ENCODE peak calls at places on chromosomes 6 and 20, in six cellular contexts. M is mucosa of descending colon; X is activated B cell treated with CpG ODN at 0.5 μM for 24 hours; Q is HuH-7; V is neural crest cell; B is effector memory CD4-positive, alpha-beta T cell. W is an unnamed sample.
A peak's percentile ranks its signal among the peaks of the same experiment; 100 is the strongest.

GRCh38 chr6:30842754-30843610 is 41.3 kb upstream of the DDR1 start:
- DNase-seq in Q (no peak), X (no peak), M (no peak), B (no peak), V (no peak), W (peak; percentile 48)

GRCh38 chr6:90411292-90411781 is 114.7 kb upstream of the BACH2 start:
- DNase-seq in B (peak; percentile 66), Q (no peak), V (no peak), M (no peak), X (peak; percentile 23), W (no peak)

GRCh38 chr6:168133707-168134398 is 54.8 kb upstream of the FRMD1 start:
- DNase-seq in V (no peak), B (no peak), M (no peak), Q (no peak), X (no peak), W (no peak)

GRCh38 chr6:15244605-15245360 is 1.1 kb upstream of the JARID2 start:
- DNase-seq in B (no peak), M (peak; percentile 90), Q (peak; percentile 41), V (peak; percentile 42), X (no peak), W (peak; percentile 82)

GRCh38 chr6:72631480-72631879 is 9.6 kb downstream of the KCNQ5 start:
- DNase-seq in Q (no peak), M (no peak), B (no peak), V (no peak), X (no peak), W (no peak)

GRCh38 chr20:63405102-63405730 is 44.1 kb upstream of the CHRNA4 start:
- DNase-seq in M (no peak), B (no peak), X (no peak), V (no peak), Q (no peak), W (no peak)

GRCh38 chr6:41335296-41335695 is at the start of gene NCR2:
- DNase-seq in X (no peak), M (no peak), V (no peak), B (no peak), Q (no peak), W (no peak)

GRCh38 chr6:108365488-108365887 is 70.6 kb downstream of the AFG1L start:
- DNase-seq in X (no peak), B (no peak), V (no peak), M (no peak), Q (no peak), W (no peak)

GRCh38 chr20:35776513-35777101 is 4.8 kb downstream of the PHF20 start:
- DNase-seq in M (no peak), V (no peak), Q (no peak), X (no peak), B (no peak), W (no peak)

GRCh38 chr6:90088009-90088408 is 193.7 kb downstream of the GJA10 start:
- DNase-seq in B (no peak), X (no peak), V (no peak), M (no peak), Q (no peak), W (no peak)

GRCh38 chr6:33008944-33009861 is at the start of gene HLA-DOA:
- DNase-seq in V (peak; percentile 42), Q (no peak), X (peak; percentile 61), B (no peak), M (no peak), W (no peak)

GRCh38 chr6:168039849-168040248 is 39.2 kb downstream of the FRMD1 start:
- DNase-seq in Q (no peak), M (no peak), B (no peak), V (no peak), X (no peak), W (no peak)

GRCh38 chr6:157879873-157880254 is 56.8 kb downstream of the SNX9 start:
- DNase-seq in V (no peak), B (no peak), Q (no peak), X (no peak), M (no peak), W (peak; percentile 42)

GRCh38 chr20:36098364-36098763 is 56.2 kb upstream of the EPB41L1 start:
- DNase-seq in X (peak; percentile 33), V (no peak), B (no peak), M (no peak), Q (no peak), W (peak; percentile 60)

GRCh38 chr6:28368522-28368921 is 18.8 kb downstream of the ZKSCAN3 start:
- DNase-seq in V (no peak), B (no peak), X (no peak), Q (no peak), M (no peak), W (no peak)

GRCh38 chr6:127255286-127255685 is 11.4 kb upstream of the RNF146 start:
- DNase-seq in V (no peak), B (no peak), Q (no peak), X (no peak), M (no peak), W (no peak)

GRCh38 chr20:36624068-36624813 is 18.7 kb downstream of the RAB5IF start:
- DNase-seq in X (no peak), V (no peak), B (no peak), Q (no peak), M (peak; percentile 72), W (peak; percentile 43)

GRCh38 chr20:7673841-7674240 is 266.4 kb downstream of the HAO1 start:
- DNase-seq in M (no peak), X (no peak), V (no peak), B (no peak), Q (no peak), W (no peak)

GRCh38 chr6:142378138-142378875 is 76.5 kb downstream of the ADGRG6 start:
- DNase-seq in B (no peak), X (no peak), V (no peak), Q (peak; percentile 42), M (no peak), W (no peak)

GRCh38 chr6:41443616-41444525 is 102.3 kb upstream of the FOXP4 start:
- DNase-seq in B (no peak), M (no peak), X (no peak), Q (no peak), V (no peak), W (no peak)

GRCh38 chr20:43983904-43984361 is 69.3 kb downstream of the TOX2 start:
- DNase-seq in X (no peak), M (no peak), V (no peak), B (no peak), Q (no peak), W (no peak)

GRCh38 chr6:107485157-107485556 is 4.8 kb upstream of the SOBP start:
- DNase-seq in M (no peak), Q (no peak), B (no peak), V (no peak), X (no peak), W (no peak)

GRCh38 chr20:14064921-14065320 is 69.6 kb downstream of the MACROD2 start:
- DNase-seq in Q (no peak), B (no peak), V (no peak), M (no peak), X (no peak), W (no peak)

GRCh38 chr6:85920782-85921181 is 278.1 kb upstream of the SYNCRIP start:
- DNase-seq in Q (no peak), V (no peak), X (no peak), M (no peak), B (no peak), W (peak; percentile 35)

GRCh38 chr6:37141291-37142046 is 28.5 kb upstream of the PIM1 start:
- DNase-seq in X (no peak), B (no peak), M (no peak), V (no peak), Q (no peak), W (no peak)

GRCh38 chr6:156840606-156841005 is 63.4 kb downstream of the ARID1B start:
- DNase-seq in B (no peak), Q (no peak), M (no peak), V (no peak), X (no peak), W (no peak)

GRCh38 chr20:45355685-45356084 is 7.3 kb upstream of the SYS1 start:
- DNase-seq in V (no peak), M (no peak), Q (no peak), X (no peak), B (no peak), W (no peak)

GRCh38 chr6:13369591-13369990 is 41.3 kb upstream of the TBC1D7 start:
- DNase-seq in X (no peak), V (no peak), Q (no peak), B (no peak), M (no peak), W (no peak)

GRCh38 chr6:88165877-88166492 is at the start of gene CNR1:
- DNase-seq in V (peak; percentile 42), B (no peak), Q (peak; percentile 59), M (peak; percentile 86), X (no peak), W (peak; percentile 95)

GRCh38 chr20:16701296-16701695 is 28.5 kb upstream of the SNRPB2 start:
- DNase-seq in M (no peak), X (no peak), Q (peak; percentile 25), V (no peak), B (peak; percentile 3), W (no peak)

GRCh38 chr20:9407805-9408421 is 106.5 kb upstream of the LAMP5 start:
- DNase-seq in V (peak; percentile 70), M (no peak), X (no peak), B (no peak), Q (peak; percentile 64), W (no peak)

GRCh38 chr6:2097464-2097863 is 147.9 kb downstream of the GMDS start:
- DNase-seq in B (no peak), M (no peak), V (no peak), X (no peak), Q (no peak), W (no peak)

GRCh38 chr20:17530716-17531536 is at the start of gene BFSP1:
- DNase-seq in B (peak; percentile 14), V (peak; percentile 69), Q (peak; percentile 71), M (peak; percentile 76), X (peak; percentile 19), W (peak; percentile 93)

GRCh38 chr6:137011406-137011805 is 33.4 kb downstream of the IL20RA start:
- DNase-seq in M (no peak), V (no peak), B (no peak), X (no peak), Q (no peak), W (no peak)

W was measured in upper lobe of left lung.